ENCODE peak calls at places on chromosomes 2 and 18, in ten cellular contexts. D, E, Z, B, Q, U, K, L, O and T are unnamed samples.

GRCh38 chr2:231223458-231223970 is 25.1 kb downstream of the ARMC9 start:
- DNase-seq in D (no peak), E (no peak), Z (no peak), B (no peak), Q (no peak), U (no peak), K (no peak), L (no peak), O (no peak), T (no peak)

GRCh38 chr2:75709297-75709696 is 1.4 kb downstream of the GCFC2 start:
- DNase-seq in D (no peak), E (peak), Z (no peak), B (no peak), Q (no peak), U (no peak), K (no peak), L (no peak), O (peak), T (no peak)

GRCh38 chr2:174827371-174828369 is 63.4 kb upstream of the CHRNA1 start:
- DNase-seq in D (no peak), E (no peak), Z (no peak), B (no peak), Q (no peak), U (no peak), K (peak), L (no peak), O (peak), T (no peak)

GRCh38 chr2:64491426-64491825 is 32.7 kb upstream of the AFTPH start:
- DNase-seq in D (no peak), E (no peak), Z (no peak), B (no peak), Q (no peak), U (no peak), K (no peak), L (no peak), O (no peak), T (no peak)

GRCh38 chr2:7840651-7841380 is 841.0 kb upstream of the ID2 start:
- DNase-seq in D (no peak), E (no peak), Z (no peak), B (no peak), Q (no peak), U (no peak), K (no peak), L (no peak), O (no peak), T (no peak)

GRCh38 chr18:31046916-31047315 is 4.4 kb upstream of the DSC3 start:
- DNase-seq in D (no peak), E (no peak), Z (no peak), B (no peak), Q (no peak), U (no peak), K (no peak), L (no peak), O (no peak), T (no peak)

GRCh38 chr2:160581035-160581434 is 87.4 kb upstream of the RBMS1 start:
- DNase-seq in D (no peak), E (no peak), Z (no peak), B (no peak), Q (no peak), U (no peak), K (no peak), L (no peak), O (no peak), T (no peak)

GRCh38 chr2:64284751-64285150 is 140.5 kb upstream of the PELI1 start:
- DNase-seq in D (no peak), E (no peak), Z (peak), B (no peak), Q (no peak), U (no peak), K (no peak), L (no peak), O (no peak), T (no peak)

GRCh38 chr2:145931836-145932352 is 1412.0 kb upstream of the ZEB2 start:
- DNase-seq in D (no peak), E (no peak), Z (no peak), B (no peak), Q (no peak), U (no peak), K (no peak), L (no peak), O (no peak), T (no peak)

GRCh38 chr2:64867253-64867996 is 121.8 kb upstream of the SLC1A4 start:
- DNase-seq in D (peak), E (no peak), Z (no peak), B (no peak), Q (no peak), U (no peak), K (no peak), L (no peak), O (no peak), T (no peak)

GRCh38 chr2:127107622-127107999 is 657 bp upstream of the BIN1 start:
- DNase-seq in D (no peak), E (no peak), Z (no peak), B (no peak), Q (no peak), U (no peak), K (no peak), L (peak), O (no peak), T (no peak)

GRCh38 chr2:118807668-118808428 is 39.6 kb downstream of the EN1 start:
- DNase-seq in D (no peak), E (no peak), Z (no peak), B (no peak), Q (no peak), U (no peak), K (no peak), L (no peak), O (no peak), T (no peak)

GRCh38 chr2:121171625-121172119 is 113.3 kb downstream of the TFCP2L1 start:
- DNase-seq in D (peak), E (no peak), Z (no peak), B (no peak), Q (no peak), U (no peak), K (no peak), L (no peak), O (no peak), T (peak)

GRCh38 chr2:188623995-188624643 is 332.4 kb downstream of the GULP1 start:
- DNase-seq in D (no peak), E (no peak), Z (no peak), B (no peak), Q (no peak), U (no peak), K (no peak), L (no peak), O (no peak), T (no peak)

GRCh38 chr2:183919167-183919566 is 679.2 kb upstream of the ZNF804A start:
- DNase-seq in D (no peak), E (no peak), Z (no peak), B (no peak), Q (no peak), U (no peak), K (no peak), L (no peak), O (no peak), T (no peak)

DNA sequence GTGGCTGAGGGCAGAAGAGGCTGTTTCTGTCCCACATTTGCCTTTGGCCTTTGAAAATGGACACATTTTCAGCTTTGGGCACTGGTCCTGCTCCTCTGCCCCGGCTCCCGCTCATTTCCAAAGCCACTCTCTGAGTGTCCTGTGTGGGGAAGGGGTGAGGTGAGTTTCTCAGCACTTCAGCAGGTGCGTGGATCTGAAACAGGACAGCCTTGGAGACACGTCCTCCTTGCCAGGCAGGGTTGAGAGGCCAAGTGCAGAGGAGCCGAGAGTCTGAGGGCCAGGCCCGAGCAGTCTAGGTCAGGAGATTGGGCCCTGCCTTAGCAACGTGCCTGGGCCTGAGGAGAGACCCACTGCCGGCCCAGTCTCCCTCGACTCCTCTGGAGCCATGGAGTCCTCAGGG is 21.9 kb upstream of the ALPI start:
- DNase-seq in D (no peak), E (no peak), Z (no peak), B (no peak), Q (no peak), U (peak), K (no peak), L (no peak), O (no peak), T (no peak)
- TF ChIP-seq CTCF in D (no peak), E (no peak), Z (no peak), B (no peak), Q (no peak), U (no peak), K (no peak), L (no peak), O (no peak), T (no peak)

GRCh38 chr2:70643715-70644114 is 90.1 kb upstream of the TGFA start:
- DNase-seq in D (no peak), E (peak), Z (no peak), B (no peak), Q (no peak), U (no peak), K (no peak), L (peak), O (peak), T (no peak)
- H3K4me3 ChIP-seq in D (no peak), E (no peak), Z (no peak), B (no peak), Q (no peak), U (no peak), K (no peak), L (no peak), O (no peak), T (no peak)

DNA sequence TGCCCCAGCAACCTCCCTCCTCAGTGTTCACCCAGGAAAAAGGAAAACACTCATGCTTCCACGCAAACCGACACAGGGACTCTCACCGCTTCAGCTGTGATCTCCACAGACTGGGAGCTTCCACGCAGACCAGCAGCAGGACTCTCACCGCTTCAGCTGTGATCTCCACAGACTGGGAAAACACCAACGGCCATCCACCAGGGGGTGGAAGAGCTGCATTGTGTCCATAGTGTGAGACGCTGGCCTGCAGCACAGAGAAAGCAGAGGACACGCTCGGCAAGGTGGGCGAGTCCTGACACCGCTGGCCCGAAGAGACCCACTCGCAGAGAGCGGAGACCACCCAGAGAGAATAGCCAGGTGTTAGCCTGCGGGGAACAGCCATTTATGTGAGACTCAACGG is 42.5 kb upstream of the NFATC1 start:
- DNase-seq in D (no peak), E (peak), Z (no peak), B (no peak), Q (no peak), U (no peak), K (no peak), L (no peak), O (no peak), T (no peak)
- TF ChIP-seq CTCF in D (no peak), E (peak), Z (no peak), B (peak), Q (no peak), U (no peak), K (no peak), L (no peak), O (peak), T (peak)

DNA sequence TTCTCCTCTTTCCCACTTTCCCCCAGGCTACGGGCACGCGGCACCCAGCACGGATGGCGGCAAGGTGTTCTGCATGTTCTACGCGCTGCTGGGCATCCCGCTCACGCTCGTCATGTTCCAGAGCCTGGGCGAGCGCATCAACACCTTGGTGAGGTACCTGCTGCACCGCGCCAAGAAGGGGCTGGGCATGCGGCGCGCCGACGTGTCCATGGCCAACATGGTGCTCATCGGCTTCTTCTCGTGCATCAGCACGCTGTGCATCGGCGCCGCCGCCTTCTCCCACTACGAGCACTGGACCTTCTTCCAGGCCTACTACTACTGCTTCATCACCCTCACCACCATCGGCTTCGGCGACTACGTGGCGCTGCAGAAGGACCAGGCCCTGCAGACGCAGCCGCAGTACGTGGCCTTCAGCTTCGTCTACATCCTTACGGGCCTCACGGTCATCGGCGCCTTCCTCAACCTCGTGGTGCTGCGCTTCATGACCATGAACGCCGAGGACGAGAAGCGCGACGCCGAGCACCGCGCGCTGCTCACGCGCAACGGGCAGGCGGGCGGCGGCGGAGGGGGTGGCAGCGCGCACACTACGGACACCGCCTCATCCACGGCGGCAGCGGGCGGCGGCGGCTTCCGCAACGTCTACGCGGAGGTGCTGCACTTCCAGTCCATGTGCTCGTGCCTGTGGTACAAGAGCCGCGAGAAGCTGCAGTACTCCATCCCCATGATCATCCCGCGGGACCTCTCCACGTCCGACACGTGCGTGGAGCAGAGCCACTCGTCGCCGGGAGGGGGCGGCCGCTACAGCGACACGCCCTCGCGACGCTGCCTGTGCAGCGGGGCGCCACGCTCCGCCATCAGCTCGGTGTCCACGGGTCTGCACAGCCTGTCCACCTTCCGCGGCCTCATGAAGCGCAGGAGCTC is 35.4 kb downstream of the KCNK3 start:
- DNase-seq in D (no peak), E (no peak), Z (no peak), B (no peak), Q (no peak), U (no peak), K (no peak), L (no peak), O (no peak), T (no peak)
- H3K4me3 ChIP-seq in D (no peak), E (no peak), Z (no peak), B (no peak), Q (no peak), U (no peak), K (no peak), L (no peak), O (no peak), T (no peak)

DNA sequence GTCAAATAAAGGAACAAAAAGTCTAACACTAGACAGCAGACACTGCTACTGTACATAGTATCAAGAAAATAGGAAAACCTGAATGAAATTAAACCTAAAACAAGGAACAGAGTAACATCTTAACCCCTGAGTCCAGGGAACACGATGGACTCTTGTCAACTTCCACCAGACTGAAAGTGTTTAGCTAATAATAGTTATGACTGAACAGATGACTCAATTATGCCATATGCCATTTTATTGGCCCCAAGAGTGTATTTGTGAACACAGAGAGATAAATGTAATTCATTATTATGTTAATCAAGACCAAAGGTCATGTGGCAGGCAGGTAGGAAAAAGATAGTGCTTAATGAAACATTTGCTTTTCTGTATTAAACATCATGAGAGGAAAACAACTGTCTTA is 58.0 kb downstream of the NYAP2 start:
- DNase-seq in D (no peak), E (no peak), Z (no peak), B (no peak), Q (no peak), U (no peak), K (no peak), L (no peak), O (no peak), T (no peak)
- TF ChIP-seq CTCF in D (no peak), E (no peak), Z (no peak), B (no peak), Q (no peak), U (no peak), K (no peak), L (no peak), O (no peak), T (no peak)

GRCh38 chr2:100822587-100823248 is 2.8 kb downstream of the NPAS2 start:
- DNase-seq in D (no peak), E (no peak), Z (no peak), B (peak), Q (peak), U (no peak), K (peak), L (no peak), O (peak), T (no peak)
- H3K4me3 ChIP-seq in D (no peak), E (no peak), Z (no peak), B (no peak), Q (no peak), U (no peak), K (peak), L (peak), O (peak), T (no peak)

GRCh38 chr2:68716948-68717661 is 17.5 kb upstream of the ARHGAP25 start:
- DNase-seq in D (no peak), E (no peak), Z (no peak), B (no peak), Q (no peak), U (no peak), K (no peak), L (no peak), O (no peak), T (no peak)

GRCh38 chr2:68716539-68716938 is 18.1 kb upstream of the ARHGAP25 start:
- DNase-seq in D (no peak), E (no peak), Z (no peak), B (no peak), Q (no peak), U (no peak), K (no peak), L (no peak), O (no peak), T (no peak)

GRCh38 chr2:68714866-68715265 is 19.7 kb upstream of the ARHGAP25 start:
- DNase-seq in D (peak), E (peak), Z (no peak), B (peak), Q (peak), U (peak), K (peak), L (no peak), O (no peak), T (no peak)

GRCh38 chr2:68719912-68720311 is 14.7 kb upstream of the ARHGAP25 start:
- DNase-seq in D (no peak), E (no peak), Z (no peak), B (no peak), Q (no peak), U (no peak), K (no peak), L (no peak), O (no peak), T (no peak)

DNA sequence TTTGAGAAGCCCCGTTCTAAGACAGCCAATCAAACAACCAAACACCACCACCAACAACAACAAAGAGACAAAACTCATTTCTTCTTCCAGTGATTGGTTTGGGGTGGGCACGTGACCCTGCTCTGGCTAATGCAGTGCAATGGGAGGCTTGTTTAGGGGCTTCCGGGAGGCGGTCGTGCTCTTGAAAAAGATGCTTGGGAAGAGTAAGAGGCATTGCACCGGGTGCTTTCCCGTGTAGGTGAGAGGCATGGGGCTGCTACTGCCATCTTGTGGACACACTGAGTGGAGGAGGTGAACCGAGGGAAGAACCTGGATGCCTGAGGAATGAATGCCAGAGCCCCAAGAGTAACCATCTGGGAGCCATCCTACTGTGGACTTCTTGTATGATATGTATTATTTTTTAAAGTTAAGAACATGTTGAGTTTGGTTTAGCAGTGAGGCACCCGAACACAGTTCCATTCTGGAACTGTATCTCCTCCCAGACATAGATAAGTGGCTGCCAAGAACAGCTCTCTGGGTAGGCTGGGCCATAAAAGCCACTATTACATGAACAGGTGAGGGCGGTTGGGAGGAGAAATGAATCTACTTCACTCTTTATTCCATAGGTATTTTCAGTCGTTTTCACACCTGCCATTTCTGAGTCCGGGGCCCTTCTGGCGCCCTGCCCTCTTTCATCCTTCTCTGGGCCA is 19.1 kb upstream of the ARHGAP25 start:
- DNase-seq in D (peak), E (peak), Z (peak), B (peak), Q (peak), U (peak), K (no peak), L (peak), O (peak), T (peak)
- TF ChIP-seq CTCF in D (no peak), E (peak), Z (peak), B (peak), Q (peak), U (peak), K (peak), L (peak), O (peak), T (peak)

DNA sequence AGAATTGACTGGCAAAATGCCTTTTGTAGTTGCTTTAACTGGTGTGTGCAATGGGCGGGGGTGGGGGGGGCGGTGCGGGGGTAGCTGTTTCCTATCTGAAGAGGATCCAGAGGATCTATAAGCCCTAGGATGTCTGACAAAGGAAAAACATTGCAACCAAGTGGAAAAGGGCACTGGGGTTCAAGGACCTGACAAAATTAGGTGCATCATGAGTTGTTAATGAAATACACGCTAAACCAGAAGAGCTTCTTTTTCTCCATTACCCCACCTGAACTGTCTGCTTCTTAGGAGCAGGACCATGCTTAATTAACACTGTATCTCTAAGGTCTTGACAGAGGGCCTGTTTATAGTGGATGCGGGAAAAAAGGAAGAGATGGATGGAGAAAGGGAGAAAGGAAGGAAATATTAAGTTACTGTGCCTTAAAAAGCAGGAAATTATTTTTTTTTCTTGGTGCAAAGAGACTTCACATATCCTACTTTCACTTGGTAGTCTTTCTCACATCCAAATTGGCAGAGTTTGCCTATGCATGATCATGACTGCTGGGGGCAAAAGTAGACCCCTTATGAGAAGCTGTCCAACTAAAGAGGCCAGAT is 4.7 kb downstream of the RND3 start:
- DNase-seq in D (no peak), E (no peak), Z (no peak), B (no peak), Q (no peak), U (no peak), K (no peak), L (no peak), O (no peak), T (no peak)
- H3K4me3 ChIP-seq in D (peak), E (no peak), Z (no peak), B (no peak), Q (no peak), U (peak), K (peak), L (peak), O (peak), T (no peak)

GRCh38 chr2:190835303-190835930 is 45.2 kb upstream of the GLS start:
- DNase-seq in D (no peak), E (no peak), Z (peak), B (peak), Q (peak), U (no peak), K (peak), L (peak), O (peak), T (no peak)
- TF ChIP-seq CTCF in D (no peak), E (no peak), Z (no peak), B (no peak), Q (no peak), U (no peak), K (no peak), L (no peak), O (no peak), T (no peak)